ENCODE peak calls at places on chromosomes 1 and 21, in six cellular contexts. H is posterior vena cava; G is HFF-Myc; F is skeletal muscle cell; Z is stimulated activated CD8-positive, alpha-beta memory T cell treated with anti-CD3 and anti-CD28 coated beads, Interleukin-7, amount 100 ng/mL, for 24 hours; S is NCI-H1105. M is an unnamed sample.
A peak's percentile ranks its signal among the peaks of the same experiment; 100 is the strongest.

GRCh38 chr21:36640260-36641244 is 58.4 kb upstream of the SIM2 start:
- DNase-seq in S (no peak), H (no peak), Z (no peak), F (no peak), G (no peak), M (no peak)

GRCh38 chr21:37627074-37627473 is 260.5 kb downstream of the DYRK1A start:
- DNase-seq in F (no peak), S (no peak), H (no peak), G (no peak), Z (no peak), M (no peak)

GRCh38 chr1:2983706-2984398 is 37.4 kb upstream of the ACTRT2 start:
- DNase-seq in H (no peak), Z (no peak), F (no peak), G (no peak), S (no peak), M (peak; percentile 11)

GRCh38 chr21:17848228-17848627 is 29.1 kb upstream of the C21orf91 start:
- DNase-seq in F (peak; percentile 90), Z (no peak), G (peak; percentile 72), H (peak; percentile 84), S (no peak), M (peak; percentile 15)

GRCh38 chr1:58628987-58629598 is 52.0 kb upstream of the TACSTD2 start:
- DNase-seq in F (no peak), Z (no peak), H (no peak), G (no peak), S (no peak), M (no peak)

GRCh38 chr1:3463891-3464648 is 9.6 kb downstream of the ARHGEF16 start:
- DNase-seq in S (no peak), F (no peak), H (peak; percentile 77), Z (no peak), G (no peak), M (peak; percentile 6)

GRCh38 chr1:160651428-160652064 is 4.7 kb upstream of the SLAMF1 start:
- DNase-seq in S (no peak), G (no peak), H (no peak), F (no peak), Z (no peak), M (no peak)

GRCh38 chr1:51732701-51733425 is 116.0 kb downstream of the OSBPL9 start:
- DNase-seq in S (no peak), G (no peak), Z (no peak), F (no peak), H (no peak), M (no peak)

GRCh38 chr1:177384461-177384860 is 213.7 kb downstream of the BRINP2 start:
- DNase-seq in G (no peak), Z (no peak), H (no peak), S (no peak), F (peak; percentile 10), M (no peak)